ENCODE peak calls at places on chromosomes 3 and 15, in five cellular contexts. O is H9, M is H1, F is neuronal stem cell, P is mesendoderm. D is an unnamed sample.
A peak's percentile ranks its signal among the peaks of the same experiment; 100 is the strongest.

GRCh38 chr15:101543431-101543830 is 53.9 kb upstream of the PCSK6 start:
- DNase-seq in O (no peak), M (no peak), F (no peak), P (no peak), D (no peak)

GRCh38 chr3:77648214-77648613 is 608.3 kb downstream of the ROBO2 start:
- DNase-seq in O (no peak), M (no peak), F (no peak), P (no peak), D (no peak)

GRCh38 chr15:50848349-50848748 is 60.1 kb upstream of the AP4E1 start:
- DNase-seq in O (no peak), M (no peak), F (no peak), P (no peak), D (no peak)

GRCh38 chr3:156892701-156893100 is 66.5 kb downstream of the LEKR1 start:
- DNase-seq in O (no peak), M (no peak), F (no peak), P (peak; percentile 11), D (peak; percentile 51)

GRCh38 chr15:69647160-69647513 is 194.5 kb downstream of the RPLP1 start:
- DNase-seq in O (peak; percentile 28), M (no peak), F (no peak), P (peak; percentile 30), D (no peak)

GRCh38 chr3:125433091-125433534 is 58.0 kb upstream of the ZNF148 start:
- DNase-seq in O (no peak), M (peak; percentile 11), F (no peak), P (no peak), D (no peak)

GRCh38 chr3:10015476-10015904 is 10.7 kb upstream of the FANCD2 start:
- DNase-seq in O (no peak), M (no peak), F (no peak), P (no peak), D (peak; percentile 97)

GRCh38 chr3:149023951-149024350 is 32.6 kb downstream of the GYG1 start:
- DNase-seq in O (no peak), M (no peak), F (no peak), P (no peak), D (peak; percentile 36)

GRCh38 chr3:194540268-194540937 is 53.6 kb upstream of the ATP13A3 start:
- DNase-seq in O (no peak), M (no peak), F (no peak), P (no peak), D (peak; percentile 23)

GRCh38 chr15:63950911-63951481 is 95.3 kb downstream of the DAPK2 start:
- DNase-seq in O (no peak), M (no peak), F (no peak), P (no peak), D (peak; percentile 87)

GRCh38 chr3:66335671-66336070 is 114.9 kb downstream of the SLC25A26 start:
- DNase-seq in O (no peak), M (no peak), F (no peak), P (no peak), D (no peak)

GRCh38 chr3:178655488-178655887 is 119.3 kb downstream of the KCNMB2 start:
- DNase-seq in O (no peak), M (no peak), F (no peak), P (no peak), D (no peak)

GRCh38 chr15:67520276-67520975 is 505 bp upstream of the C15orf61 start:
- DNase-seq in O (no peak), M (no peak), F (no peak), P (no peak), D (peak; percentile 7)

GRCh38 chr3:117709108-117709507 is 999.5 kb downstream of the TUSC7 start:
- DNase-seq in O (no peak), M (no peak), F (no peak), P (no peak), D (no peak)

GRCh38 chr3:131350506-131350905 is 31.1 kb upstream of the NUDT16 start:
- DNase-seq in O (no peak), M (no peak), F (no peak), P (no peak), D (peak; percentile 22)

GRCh38 chr3:182812123-182812522 is 18.8 kb downstream of the ATP11B start:
- DNase-seq in O (no peak), M (no peak), F (no peak), P (no peak), D (peak; percentile 39)

GRCh38 chr3:16668776-16669545 is 63.7 kb upstream of the DAZL start:
- DNase-seq in O (no peak), M (no peak), F (no peak), P (no peak), D (no peak)

GRCh38 chr3:4812509-4812908 is 166.7 kb upstream of the BHLHE40 start:
- DNase-seq in O (no peak), M (no peak), F (no peak), P (no peak), D (no peak)

GRCh38 chr3:169365993-169366915 is 297.3 kb downstream of the MECOM start:
- DNase-seq in O (no peak), M (no peak), F (no peak), P (no peak), D (no peak)

GRCh38 chr15:84391191-84391590 is 155.6 kb downstream of the GOLGA6L4 start:
- DNase-seq in O (peak; percentile 8), M (no peak), F (no peak), P (no peak), D (no peak)

GRCh38 chr15:51332211-51333147 is 5.9 kb downstream of the CYP19A1 start:
- DNase-seq in O (no peak), M (no peak), F (no peak), P (peak; percentile 36), D (no peak)

GRCh38 chr3:107650788-107651187 is 128.0 kb downstream of the BBX start:
- DNase-seq in O (no peak), M (no peak), F (no peak), P (no peak), D (no peak)

GRCh38 chr3:62229908-62230307 is 143.4 kb downstream of the FEZF2 start:
- DNase-seq in O (no peak), M (no peak), F (no peak), P (peak; percentile 56), D (no peak)

GRCh38 chr3:30156586-30157498 is 449.6 kb upstream of the TGFBR2 start:
- DNase-seq in O (no peak), M (no peak), F (no peak), P (no peak), D (peak; percentile 37)

GRCh38 chr3:120350431-120350941 is 1.3 kb upstream of the LRRC58 start:
- DNase-seq in O (no peak), M (no peak), F (no peak), P (peak; percentile 12), D (peak; percentile 84)

GRCh38 chr3:120153294-120153693 is 59.0 kb upstream of the GSK3B start:
- DNase-seq in O (no peak), M (no peak), F (no peak), P (peak; percentile 64), D (peak; percentile 86)

GRCh38 chr3:197354195-197355059 is 56.0 kb upstream of the DLG1 start:
- DNase-seq in O (no peak), M (no peak), F (no peak), P (no peak), D (peak; percentile 73)
- H3K23ac ChIP-seq in O (no peak overlapping the region), M (no peak overlapping the region), F (no peak overlapping the region), P (no peak overlapping the region), D (peak overlapping the region; percentile 77)

GRCh38 chr3:171451915-171452707 is 8.1 kb downstream of the TNIK start:
- DNase-seq in O (no peak), M (no peak), F (no peak), P (no peak), D (no peak)
- H3K23ac ChIP-seq in O (no peak overlapping the region), M (no peak overlapping the region), F (no peak overlapping the region), P (no peak overlapping the region), D (no peak overlapping the region)

DNA sequence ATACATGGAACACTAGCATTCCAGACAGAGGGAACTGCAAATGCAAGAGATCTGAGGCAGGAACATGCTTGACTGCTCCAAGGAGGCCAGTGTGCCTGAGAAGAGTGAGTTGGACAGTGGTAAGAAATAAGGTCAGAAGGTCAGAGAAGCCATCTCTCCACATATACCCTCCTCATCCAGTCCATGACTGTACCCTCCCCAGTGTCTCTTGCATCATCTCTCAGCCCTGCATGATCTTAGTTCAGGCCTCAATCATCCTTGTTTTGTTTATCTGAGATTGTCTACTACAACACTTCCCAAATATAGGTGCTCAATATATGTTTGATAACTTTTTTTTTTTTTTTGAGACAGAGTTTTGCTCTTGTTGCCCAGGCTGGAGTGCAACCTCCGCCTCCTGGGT is 5.5 kb upstream of the RSL24D1 start:
- DNase-seq in O (no peak), M (no peak), F (no peak), P (no peak), D (no peak)
- H3K23ac ChIP-seq in O (no peak overlapping the region), M (no peak overlapping the region), F (no peak overlapping the region), P (no peak overlapping the region), D (no peak overlapping the region)

GRCh38 chr3:24342275-24342674 is 152.4 kb downstream of the THRB start:
- DNase-seq in O (no peak), M (no peak), F (no peak), P (no peak), D (no peak)

GRCh38 chr3:24341668-24342067 is 153.0 kb downstream of the THRB start:
- DNase-seq in O (no peak), M (no peak), F (no peak), P (no peak), D (no peak)

GRCh38 chr3:24348348-24348747 is 146.3 kb downstream of the THRB start:
- DNase-seq in O (no peak), M (no peak), F (no peak), P (no peak), D (no peak)

GRCh38 chr3:24343084-24343783 is 151.4 kb downstream of the THRB start:
- DNase-seq in O (no peak), M (no peak), F (no peak), P (no peak), D (peak; percentile 13)

DNA sequence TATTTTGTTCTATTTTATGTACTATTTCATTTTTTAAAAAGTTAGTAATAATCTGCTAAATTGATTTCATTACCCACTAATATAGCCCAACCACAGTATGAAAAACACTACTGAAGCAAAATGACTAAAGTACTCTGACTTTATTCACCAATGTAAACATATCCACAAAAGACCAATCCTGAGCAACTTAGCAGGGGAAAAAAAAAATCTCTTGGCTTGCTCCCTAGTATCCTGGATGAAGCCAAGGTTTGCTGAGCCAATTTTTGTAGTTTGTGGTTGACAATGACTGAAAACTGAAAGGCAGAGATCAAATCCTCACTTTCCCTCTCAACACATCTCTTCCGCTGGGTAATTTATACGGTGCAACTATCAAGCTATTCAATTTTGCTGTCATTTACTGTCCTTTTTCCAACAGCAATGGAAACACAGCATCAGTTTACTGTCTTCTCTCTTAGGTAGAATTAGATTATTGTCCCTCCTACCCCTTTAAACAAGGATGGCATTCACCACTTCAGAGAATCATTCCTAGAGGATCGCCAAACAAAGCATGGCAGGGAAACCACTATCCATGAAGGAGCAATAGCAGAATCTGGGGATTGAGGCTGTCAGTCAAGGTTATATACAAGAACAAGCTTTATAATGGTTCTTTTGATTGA is 149.7 kb downstream of the THRB start:
- DNase-seq in O (no peak), M (no peak), F (no peak), P (no peak), D (peak; percentile 4)
- H3K23ac ChIP-seq in O (no peak overlapping the region), M (no peak overlapping the region), F (no peak overlapping the region), P (no peak overlapping the region), D (no peak overlapping the region)

DNA sequence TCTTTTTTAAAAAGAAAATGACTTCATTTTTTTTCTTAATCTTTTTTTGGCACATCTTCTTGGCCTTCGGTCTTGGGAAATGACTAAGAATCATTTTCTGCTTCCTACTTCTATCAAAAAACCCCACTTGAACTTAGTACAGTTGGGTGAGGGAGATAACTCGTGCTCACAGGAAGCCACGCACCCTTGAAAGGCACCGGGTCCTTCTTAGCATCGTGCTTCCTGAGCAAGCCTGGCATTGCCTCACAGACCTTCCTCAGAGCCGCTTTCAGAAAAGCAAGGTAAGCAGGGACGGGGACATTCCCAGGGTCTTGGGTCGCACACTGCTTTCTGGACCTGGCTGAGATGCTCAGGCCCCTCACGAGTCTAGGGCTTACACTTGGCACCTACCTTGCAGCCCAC is at the start of gene CCR4:
- DNase-seq in O (no peak), M (peak; percentile 36), F (no peak), P (no peak), D (no peak)
- H3K23ac ChIP-seq in O (no peak within 1 kb of the TSS), M (no peak within 1 kb of the TSS), F (no peak within 1 kb of the TSS), P (no peak within 1 kb of the TSS), D (no peak within 1 kb of the TSS)

D was measured in IMR-90.